ENCODE peak calls at places on chromosome 14, in five cellular contexts. M, A, F, S and Z are unnamed samples.

GRCh38 chr14:96053600-96054381 is 14.6 kb downstream of the C14orf132 start:
- DNase-seq in M (no peak), A (no peak), F (no peak), S (no peak), Z (peak)

GRCh38 chr14:105019861-105020814 is 745 bp downstream of the CDCA4 start:
- DNase-seq in M (peak), A (peak), F (peak), S (peak), Z (peak)

GRCh38 chr14:93751946-93752660 is 36.2 kb downstream of the PRIMA1 start:
- DNase-seq in M (no peak), A (no peak), F (no peak), S (no peak), Z (no peak)

GRCh38 chr14:77140343-77140936 is 1.2 kb downstream of the ZDHHC22 start:
- DNase-seq in M (no peak), A (no peak), F (no peak), S (no peak), Z (no peak)

GRCh38 chr14:72641086-72641485 is 252.8 kb downstream of the DPF3 start:
- DNase-seq in M (no peak), A (no peak), F (no peak), S (no peak), Z (no peak)

GRCh38 chr14:89621791-89622638 is 205.0 kb upstream of the FOXN3 start:
- DNase-seq in M (no peak), A (no peak), F (no peak), S (no peak), Z (no peak)

GRCh38 chr14:23362200-23362599 is 2.8 kb downstream of the EFS start:
- DNase-seq in M (no peak), A (no peak), F (no peak), S (no peak), Z (peak)

GRCh38 chr14:57378661-57379060 is 11.7 kb upstream of the NAA30 start:
- DNase-seq in M (no peak), A (no peak), F (no peak), S (no peak), Z (no peak)

GRCh38 chr14:90500665-90501370 is 104.0 kb downstream of the CALM1 start:
- DNase-seq in M (no peak), A (no peak), F (no peak), S (no peak), Z (no peak)

GRCh38 chr14:30389134-30389900 is 169.6 kb upstream of the G2E3 start:
- DNase-seq in M (no peak), A (no peak), F (no peak), S (no peak), Z (no peak)

GRCh38 chr14:59358105-59358504 is 107.1 kb downstream of the GPR135 start:
- DNase-seq in M (no peak), A (no peak), F (no peak), S (no peak), Z (peak)

GRCh38 chr14:36293824-36294223 is 26.6 kb downstream of the MBIP start:
- DNase-seq in M (no peak), A (no peak), F (no peak), S (no peak), Z (peak)

GRCh38 chr14:65594153-65594881 is 181.8 kb downstream of the FUT8 start:
- DNase-seq in M (peak), A (no peak), F (no peak), S (no peak), Z (no peak)

GRCh38 chr14:74548881-74549280 is 55.3 kb downstream of the ISCA2 start:
- DNase-seq in M (no peak), A (no peak), F (no peak), S (no peak), Z (peak)

GRCh38 chr14:21940887-21941855 is 267.6 kb upstream of the OR4E1 start:
- DNase-seq in M (no peak), A (no peak), F (peak), S (no peak), Z (peak)

GRCh38 chr14:21965042-21965441 is 291.4 kb upstream of the OR4E1 start:
- DNase-seq in M (no peak), A (peak), F (peak), S (no peak), Z (no peak)

GRCh38 chr14:100488057-100488456 is 99.2 kb downstream of the BEGAIN start:
- DNase-seq in M (no peak), A (no peak), F (no peak), S (no peak), Z (peak)

GRCh38 chr14:57293851-57294837 is 25.4 kb downstream of the AP5M1 start:
- DNase-seq in M (no peak), A (no peak), F (no peak), S (no peak), Z (peak)

GRCh38 chr14:77406718-77407117 is 16.6 kb downstream of the NOXRED1 start:
- DNase-seq in M (no peak), A (no peak), F (no peak), S (no peak), Z (peak)

GRCh38 chr14:57686317-57686716 is 179.6 kb downstream of the SLC35F4 start:
- DNase-seq in M (no peak), A (no peak), F (no peak), S (no peak), Z (no peak)

GRCh38 chr14:53549956-53550355 is 396.8 kb upstream of the DDHD1 start:
- DNase-seq in M (no peak), A (no peak), F (no peak), S (no peak), Z (no peak)

GRCh38 chr14:93789366-93790130 is 1.3 kb upstream of the PRIMA1 start:
- DNase-seq in M (no peak), A (no peak), F (no peak), S (no peak), Z (no peak)

GRCh38 chr14:100135784-100136183 is 23.7 kb downstream of the DEGS2 start:
- DNase-seq in M (no peak), A (no peak), F (no peak), S (no peak), Z (no peak)

GRCh38 chr14:67577909-67578749 is 21.9 kb downstream of the PIGH start:
- DNase-seq in M (no peak), A (no peak), F (no peak), S (no peak), Z (no peak)

GRCh38 chr14:50763386-50764007 is 67.5 kb downstream of the NIN start:
- DNase-seq in M (no peak), A (no peak), F (no peak), S (no peak), Z (peak)

GRCh38 chr14:60647081-60647836 is 2.0 kb downstream of the SIX1 start:
- DNase-seq in M (no peak), A (peak), F (no peak), S (no peak), Z (no peak)

GRCh38 chr14:34301107-34301734 is 160.8 kb downstream of the SPTSSA start:
- DNase-seq in M (no peak), A (no peak), F (peak), S (no peak), Z (peak)

GRCh38 chr14:58821421-58821820 is 183.7 kb downstream of the DACT1 start:
- DNase-seq in M (no peak), A (no peak), F (no peak), S (no peak), Z (no peak)

GRCh38 chr14:51650721-51651387 is 856 bp upstream of the FRMD6 start:
- DNase-seq in M (peak), A (no peak), F (no peak), S (no peak), Z (no peak)